ENCODE peak calls at places on chromosomes 12 and 14, in five cellular contexts. E, R, F, K and Y are unnamed samples. For H3K36me3 and H3K4me1, the result is how much of the 10 kb centered on the place peaks cover.

GRCh38 chr12:21683115-21683514 is 25.5 kb upstream of the LDHB start:
- DNase-seq in F (no peak), E (no peak), K (no peak), R (no peak), Y (no peak)

GRCh38 chr12:41361791-41362190 is 173.7 kb downstream of the PDZRN4 start:
- DNase-seq in R (no peak), F (no peak), E (peak), K (no peak), Y (no peak)

GRCh38 chr12:120015313-120015712 is 26.3 kb downstream of the BICDL1 start:
- DNase-seq in F (no peak), E (no peak), K (peak), R (no peak), Y (no peak)

GRCh38 chr14:52182853-52183252 is 84.6 kb upstream of the PTGDR start:
- DNase-seq in E (no peak), R (no peak), K (no peak), F (no peak), Y (no peak)

GRCh38 chr12:65631621-65632111 is 192.6 kb upstream of the HMGA2 start:
- DNase-seq in F (no peak), R (peak), E (peak), K (no peak), Y (no peak)

GRCh38 chr12:6953417-6954315 is 2.5 kb downstream of the PTPN6 start:
- DNase-seq in E (no peak), R (no peak), F (peak), K (peak), Y (peak)

GRCh38 chr12:62725781-62726180 is 209.2 kb downstream of the PPM1H start:
- DNase-seq in F (no peak), R (no peak), E (no peak), K (no peak), Y (no peak)

GRCh38 chr14:63051301-63051700 is 6.0 kb upstream of the KCNH5 start:
- DNase-seq in K (no peak), E (no peak), R (no peak), F (no peak), Y (no peak)

GRCh38 chr12:6958609-6959375 is 7.6 kb downstream of the PTPN6 start:
- DNase-seq in K (peak), F (no peak), R (no peak), E (no peak), Y (no peak)

GRCh38 chr12:23810327-23810902 is 139.1 kb downstream of the SOX5 start:
- DNase-seq in R (no peak), K (no peak), F (no peak), E (peak), Y (no peak)

GRCh38 chr12:31267966-31268365 is 58.0 kb downstream of the SINHCAF start:
- DNase-seq in F (no peak), E (no peak), R (no peak), K (no peak), Y (no peak)

GRCh38 chr12:52879394-52880351 is 25.2 kb downstream of the KRT8 start:
- DNase-seq in K (peak), R (peak), F (peak), E (peak), Y (peak)

GRCh38 chr12:40286583-40286982 is 61.8 kb downstream of the LRRK2 start:
- DNase-seq in K (no peak), F (no peak), R (no peak), E (no peak), Y (no peak)

GRCh38 chr14:55691659-55692058 is 111.7 kb downstream of the KTN1 start:
- DNase-seq in E (no peak), R (no peak), F (no peak), K (no peak), Y (no peak)
- H3K36me3 ChIP-seq in E (under half), R (under half), F (under half), K (under half), Y (under half)

DNA sequence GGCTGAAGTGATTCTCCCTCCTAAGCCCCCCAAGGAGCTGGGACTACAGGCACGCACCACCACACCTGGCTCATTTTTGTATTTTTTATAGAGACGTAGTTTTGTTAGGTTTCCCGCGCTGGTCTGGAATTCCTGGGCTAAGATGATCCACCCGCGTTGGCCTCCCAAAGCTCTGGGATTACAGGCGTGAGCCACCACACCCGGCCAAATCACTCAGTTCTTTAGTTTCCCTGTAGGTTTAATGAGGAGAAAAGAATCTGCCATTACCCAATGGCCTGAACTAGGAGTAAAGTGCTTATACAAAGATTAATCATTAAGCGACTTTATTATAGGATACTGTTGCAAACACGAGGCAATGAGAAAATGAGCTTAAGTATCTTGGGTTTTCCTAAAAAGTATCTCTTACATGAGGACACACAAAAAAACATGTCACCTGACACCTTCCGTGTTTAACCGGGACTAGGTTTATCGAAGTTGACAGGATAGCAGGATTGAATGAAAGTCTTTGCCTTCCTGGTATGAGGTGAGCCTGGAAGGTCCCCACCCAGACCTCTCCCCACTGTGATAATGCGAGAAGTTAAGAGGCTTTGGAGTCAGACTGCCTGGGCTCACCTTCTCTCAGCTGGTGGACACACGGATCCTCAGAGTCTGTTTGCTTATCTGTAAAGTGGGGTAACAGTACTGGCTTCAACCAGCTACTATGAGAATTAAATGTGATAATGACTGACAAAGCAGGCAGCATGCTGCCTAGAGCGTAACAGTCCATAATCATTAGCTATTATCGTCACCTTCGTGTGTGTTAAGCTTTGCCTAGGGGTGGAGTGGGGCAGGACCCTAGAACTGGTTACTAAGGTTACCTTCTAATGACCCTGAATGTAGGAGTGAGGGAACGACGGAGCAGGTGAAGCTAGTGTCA is 133.6 kb upstream of the KRAS start:
- DNase-seq in F (no peak), R (peak), K (no peak), E (peak), Y (peak)
- H3K4me3 ChIP-seq in F (no peak), R (peak), K (peak), E (no peak), Y (peak)

GRCh38 chr12:53941750-53942149 is 3.1 kb downstream of the HOXC13 start:
- DNase-seq in E (no peak), F (no peak), K (no peak), R (no peak), Y (no peak)
- H3K4me1 ChIP-seq in E (under half), F (under half), K (under half), R (under half), Y (under half)

GRCh38 chr12:110335481-110336045 is 54.5 kb downstream of the ATP2A2 start:
- DNase-seq in K (no peak), E (peak), F (no peak), R (no peak), Y (no peak)

GRCh38 chr12:110340706-110341105 is 59.7 kb downstream of the ATP2A2 start:
- DNase-seq in K (no peak), E (no peak), F (no peak), R (no peak), Y (no peak)

GRCh38 chr12:110337912-110338710 is 57.1 kb downstream of the ATP2A2 start:
- DNase-seq in R (no peak), K (no peak), F (no peak), E (no peak), Y (no peak)

GRCh38 chr12:110339184-110339952 is 58.3 kb downstream of the ATP2A2 start:
- DNase-seq in F (no peak), R (no peak), K (no peak), E (no peak), Y (no peak)

GRCh38 chr12:110338754-110339153 is 57.7 kb downstream of the ATP2A2 start:
- DNase-seq in R (no peak), F (no peak), E (peak), K (no peak), Y (no peak)
- H3K36me3 ChIP-seq in R (under half), F (under half), E (under half), K (half or more), Y (half or more)

GRCh38 chr12:132441871-132442863 is 47.8 kb upstream of the FBRSL1 start:
- DNase-seq in E (no peak), F (no peak), R (no peak), K (no peak), Y (no peak)
- H3K4me3 ChIP-seq in E (no peak), F (no peak), R (no peak), K (no peak), Y (no peak)

DNA sequence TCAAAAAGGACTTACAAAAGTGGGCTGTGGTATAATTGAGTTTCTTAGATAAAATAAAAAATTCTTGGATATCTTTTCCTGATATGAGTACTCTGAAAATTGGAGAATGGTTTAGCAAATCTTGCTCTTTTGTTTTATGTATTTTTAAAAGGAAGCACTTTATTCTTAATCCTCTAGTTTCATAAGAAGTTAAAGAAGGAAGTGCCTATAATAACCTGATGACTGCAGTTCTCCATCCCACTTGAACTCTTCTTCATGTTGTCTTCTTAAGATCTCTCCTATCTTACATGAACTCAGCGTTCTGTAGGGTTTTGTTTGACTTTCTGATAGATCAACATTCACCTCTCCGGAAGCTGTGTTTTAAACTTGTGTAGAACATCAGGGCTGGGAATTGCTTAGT is 271.0 kb downstream of the ERC1 start:
- DNase-seq in R (no peak), E (no peak), K (no peak), F (no peak), Y (no peak)
- H3K4me1 ChIP-seq in R (under half), E (under half), K (under half), F (under half), Y (under half)

GRCh38 chr12:57150400-57150799 is 3.0 kb upstream of the LRP1-AS start:
- DNase-seq in K (no peak), E (no peak), F (no peak), R (no peak), Y (no peak)
- H3K36me3 ChIP-seq in K (under half), E (under half), F (under half), R (under half), Y (under half)